ENCODE peak calls at places on chromosome 4, in six cellular contexts. K is breast epithelium; A is fibroblast of lung; L is CD8-positive, alpha-beta memory T cell; G is left ventricle myocardium inferior; J is neural progenitor cell. O is an unnamed sample. For H3K36me3 and H3K27me3, the result is how much of the 10 kb centered on the place peaks cover.

GRCh38 chr4:114807759-114808404 is 209.3 kb downstream of the UGT8 start:
- DNase-seq in J (peak), A (peak), K (no peak), G (no peak), L (peak), O (peak)

GRCh38 chr4:19615086-19615689 is 636.5 kb upstream of the SLIT2 start:
- DNase-seq in K (no peak), J (no peak), L (no peak), A (peak), G (no peak), O (no peak)

GRCh38 chr4:183337349-183337748 is 15.1 kb upstream of the CLDN24 start:
- DNase-seq in G (no peak), L (no peak), J (no peak), K (no peak), A (no peak), O (no peak)

GRCh38 chr4:143202824-143203223 is 18.1 kb downstream of the USP38 start:
- DNase-seq in L (no peak), A (no peak), J (no peak), G (no peak), K (no peak), O (no peak)

GRCh38 chr4:176939445-176939844 is 146.7 kb upstream of the VEGFC start:
- DNase-seq in A (peak), J (no peak), K (no peak), G (no peak), L (no peak), O (no peak)

GRCh38 chr4:173056708-173057107 is 111.9 kb upstream of the GALNT7 start:
- DNase-seq in A (no peak), G (no peak), J (no peak), K (no peak), L (no peak), O (no peak)

GRCh38 chr4:106312377-106312776 is 3.6 kb downstream of the TBCK start:
- DNase-seq in L (no peak), A (peak), K (no peak), G (no peak), J (no peak), O (no peak)

GRCh38 chr4:54067163-54067562 is 2.8 kb upstream of the CHIC2 start:
- DNase-seq in K (peak), G (peak), A (peak), J (no peak), L (no peak), O (no peak)

GRCh38 chr4:137532869-137533236 is 559 bp upstream of the PCDH18 start:
- DNase-seq in G (no peak), K (no peak), L (no peak), A (peak), J (peak), O (no peak)

GRCh38 chr4:106541253-106541652 is 172.7 kb upstream of the GIMD1 start:
- DNase-seq in G (no peak), A (peak), L (no peak), K (no peak), J (no peak), O (no peak)

GRCh38 chr4:107801766-107802211 is 22.9 kb upstream of the SGMS2 start:
- DNase-seq in K (no peak), L (no peak), G (no peak), J (no peak), A (peak), O (no peak)

GRCh38 chr4:86960557-86960959 is 25.7 kb downstream of the AFF1 start:
- DNase-seq in G (no peak), J (peak), A (peak), K (no peak), L (no peak), O (no peak)

GRCh38 chr4:189773909-189774308 is 166.8 kb upstream of the FRG1 start:
- DNase-seq in L (no peak), K (no peak), A (peak), G (no peak), J (peak), O (no peak)

GRCh38 chr4:110636677-110637407 is 14.0 kb upstream of the PITX2 start:
- DNase-seq in K (no peak), A (peak), L (no peak), J (peak), G (no peak), O (peak)

GRCh38 chr4:5398056-5398455 is 310.3 kb downstream of the EVC2 start:
- DNase-seq in A (no peak), G (no peak), L (no peak), J (peak), K (no peak), O (no peak)

GRCh38 chr4:137601924-137602323 is 69.6 kb upstream of the PCDH18 start:
- DNase-seq in J (no peak), K (no peak), A (peak), L (no peak), G (no peak), O (no peak)

GRCh38 chr4:116839826-116840225 is 245.6 kb downstream of the TRAM1L1 start:
- DNase-seq in A (peak), K (no peak), L (no peak), J (no peak), G (no peak), O (no peak)

GRCh38 chr4:76897522-76898384 is at the start of gene SOWAHB:
- DNase-seq in K (peak), A (no peak), J (peak), G (no peak), L (peak), O (peak)

GRCh38 chr4:72451349-72451748 is 117.7 kb downstream of the ADAMTS3 start:
- DNase-seq in A (no peak), G (peak), K (no peak), J (no peak), L (no peak), O (no peak)

GRCh38 chr4:93147524-93148212 is 680.9 kb upstream of the ATOH1 start:
- DNase-seq in A (no peak), L (no peak), K (no peak), J (peak), G (no peak), O (peak)

GRCh38 chr4:173934201-173934600 is 349.3 kb downstream of the FBXO8 start:
- DNase-seq in J (no peak), A (peak), G (no peak), L (no peak), K (no peak), O (no peak)

GRCh38 chr4:37528161-37528560 is 158.0 kb downstream of the RELL1 start:
- DNase-seq in A (no peak), K (peak), J (no peak), G (no peak), L (no peak), O (no peak)

GRCh38 chr4:7652906-7653305 is 218.2 kb upstream of the PSAPL1 start:
- DNase-seq in K (no peak), L (no peak), J (no peak), A (no peak), G (no peak), O (no peak)

GRCh38 chr4:54384563-54384962 is 155.5 kb downstream of the PDGFRA start:
- DNase-seq in L (no peak), A (peak), J (peak), G (peak), K (peak), O (no peak)

GRCh38 chr4:64538219-64538618 is 129.0 kb upstream of the TECRL start:
- DNase-seq in L (no peak), A (no peak), G (no peak), K (no peak), J (peak), O (no peak)

GRCh38 chr4:182533948-182534347 is 290.7 kb downstream of the TENM3 start:
- DNase-seq in K (no peak), J (no peak), L (no peak), G (no peak), A (peak), O (no peak)

GRCh38 chr4:73066928-73067327 is 2.6 kb downstream of the COX18 start:
- DNase-seq in J (no peak), A (no peak), L (peak), G (no peak), K (no peak), O (no peak)

GRCh38 chr4:111540661-111541060 is 604.6 kb upstream of the FAM241A start:
- DNase-seq in A (no peak), G (no peak), L (no peak), K (no peak), J (no peak), O (no peak)

GRCh38 chr4:112523008-112523440 is 7.0 kb upstream of the NEUROG2 start:
- DNase-seq in A (peak), G (no peak), K (no peak), L (peak), J (peak), O (peak)

GRCh38 chr4:40377462-40378385 is 42.6 kb downstream of the CHRNA9 start:
- DNase-seq in J (no peak), A (peak), K (no peak), L (no peak), G (no peak), O (no peak)

GRCh38 chr4:184825394-184826314 is at the start of gene ACSL1:
- DNase-seq in A (peak), J (peak), L (peak), K (peak), G (peak), O (peak)

GRCh38 chr4:103092245-103092644 is 7.4 kb downstream of the BDH2 start:
- DNase-seq in J (no peak), A (no peak), K (no peak), G (no peak), L (no peak), O (no peak)

GRCh38 chr4:122313001-122313400 is 65.8 kb upstream of the ADAD1 start:
- DNase-seq in A (no peak), L (no peak), J (no peak), G (no peak), K (no peak), O (no peak)

GRCh38 chr4:173360587-173361221 is 10.1 kb upstream of the SAP30 start:
- DNase-seq in K (no peak), G (no peak), L (no peak), A (no peak), J (peak), O (peak)

GRCh38 chr4:73875401-73875800 is 6.2 kb downstream of the CXCL1 start:
- DNase-seq in G (no peak), J (no peak), A (no peak), K (no peak), L (no peak), O (no peak)

GRCh38 chr4:38160487-38161207 is 200.4 kb downstream of the PTTG2 start:
- DNase-seq in G (no peak), L (peak), K (no peak), J (peak), A (peak), O (peak)

GRCh38 chr4:98779021-98779420 is 120.6 kb upstream of the TSPAN5 start:
- DNase-seq in J (no peak), K (no peak), L (no peak), G (no peak), A (peak), O (no peak)

GRCh38 chr4:8016527-8016926 is 76.9 kb upstream of the AFAP1 start:
- DNase-seq in A (peak), J (no peak), K (no peak), L (no peak), G (no peak), O (no peak)

GRCh38 chr4:168560184-168560834 is 63.5 kb downstream of the PALLD start:
- DNase-seq in A (peak), G (no peak), L (no peak), J (no peak), K (peak), O (no peak)

GRCh38 chr4:147078362-147078761 is 132.7 kb upstream of the TTC29 start:
- DNase-seq in K (no peak), A (peak), G (no peak), J (no peak), L (no peak), O (no peak)
- H3K4me3 ChIP-seq in K (no peak), A (no peak), G (no peak), J (no peak), L (no peak), O (no peak)

DNA sequence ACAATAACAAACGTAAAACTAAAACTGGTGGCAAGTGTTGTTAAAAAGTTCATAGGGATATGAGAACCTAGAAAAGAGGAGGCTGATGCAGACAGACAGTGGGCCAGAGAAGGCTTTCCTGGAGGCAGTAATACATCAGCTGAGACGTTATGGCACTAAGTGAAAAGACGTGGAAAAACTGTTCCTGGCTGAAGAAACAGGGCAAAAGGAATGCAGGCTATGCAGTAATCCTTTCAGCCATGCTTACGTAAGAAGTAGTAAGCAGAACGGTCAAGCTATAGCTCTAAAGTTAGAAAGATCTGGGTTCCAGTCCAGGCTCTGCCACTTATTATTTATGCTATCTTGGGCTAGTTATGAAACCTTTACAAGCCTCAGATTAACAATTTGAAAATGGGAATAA is 6.4 kb downstream of the LAMTOR3 start:
- DNase-seq in K (no peak), L (no peak), G (no peak), J (peak), A (peak), O (no peak)
- H3K36me3 ChIP-seq in K (under half), L (under half), G (under half), J (under half), A (under half), O (under half)

GRCh38 chr4:1470816-1471442 is 64.7 kb upstream of the NKX1-1 start:
- DNase-seq in L (no peak), G (no peak), A (no peak), K (no peak), J (no peak), O (peak)

GRCh38 chr4:1471443-1472147 is 65.4 kb upstream of the NKX1-1 start:
- DNase-seq in G (no peak), J (no peak), K (no peak), A (no peak), L (no peak), O (peak)

GRCh38 chr4:1469043-1469442 is 62.8 kb upstream of the NKX1-1 start:
- DNase-seq in L (no peak), K (no peak), A (no peak), J (no peak), G (no peak), O (no peak)

GRCh38 chr4:1470393-1470670 is 64.1 kb upstream of the NKX1-1 start:
- DNase-seq in J (no peak), K (no peak), G (no peak), A (no peak), L (no peak), O (no peak)

DNA sequence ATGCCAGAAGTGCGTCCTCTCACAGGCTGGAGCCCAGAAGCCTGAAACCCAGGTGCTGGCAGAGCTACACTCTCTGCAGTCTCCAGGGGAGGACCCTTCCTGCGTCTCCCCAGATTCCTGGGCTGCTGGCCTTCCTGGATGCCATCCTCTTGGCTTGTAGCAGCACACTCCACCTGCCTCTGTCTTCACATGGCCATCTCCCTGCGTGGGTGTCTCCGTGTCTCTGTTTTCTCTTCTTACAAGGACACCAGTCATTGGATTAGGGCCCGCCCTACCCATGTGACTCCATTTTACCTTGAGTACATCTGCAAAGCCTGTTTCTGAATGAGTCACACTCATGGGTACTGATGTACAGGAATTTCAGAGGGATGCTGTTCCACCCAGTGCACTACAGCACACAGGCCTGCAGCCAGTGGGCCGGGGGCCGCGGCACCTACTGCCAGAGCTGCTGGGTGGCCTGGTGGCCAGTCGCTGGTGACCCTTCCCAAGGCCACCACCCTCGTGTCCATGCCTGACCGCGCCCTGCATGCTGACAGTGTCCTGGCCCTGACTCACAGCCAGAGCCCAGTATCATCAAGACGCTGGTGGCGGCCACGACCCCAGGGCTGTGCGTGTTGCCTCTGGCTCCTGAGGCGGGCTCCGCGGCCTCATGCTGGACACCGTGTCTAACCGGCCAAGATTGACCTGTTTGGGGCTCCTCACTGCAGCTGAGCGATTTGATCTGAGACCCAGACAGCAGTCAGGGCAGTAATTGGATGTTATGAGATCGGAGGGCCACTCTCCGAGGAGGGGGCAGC is 63.6 kb upstream of the NKX1-1 start:
- DNase-seq in G (no peak), K (no peak), L (no peak), J (no peak), A (no peak), O (peak)
- H3K27me3 ChIP-seq in G (half or more), K (under half), L (under half), J (under half), A (under half), O (under half)

DNA sequence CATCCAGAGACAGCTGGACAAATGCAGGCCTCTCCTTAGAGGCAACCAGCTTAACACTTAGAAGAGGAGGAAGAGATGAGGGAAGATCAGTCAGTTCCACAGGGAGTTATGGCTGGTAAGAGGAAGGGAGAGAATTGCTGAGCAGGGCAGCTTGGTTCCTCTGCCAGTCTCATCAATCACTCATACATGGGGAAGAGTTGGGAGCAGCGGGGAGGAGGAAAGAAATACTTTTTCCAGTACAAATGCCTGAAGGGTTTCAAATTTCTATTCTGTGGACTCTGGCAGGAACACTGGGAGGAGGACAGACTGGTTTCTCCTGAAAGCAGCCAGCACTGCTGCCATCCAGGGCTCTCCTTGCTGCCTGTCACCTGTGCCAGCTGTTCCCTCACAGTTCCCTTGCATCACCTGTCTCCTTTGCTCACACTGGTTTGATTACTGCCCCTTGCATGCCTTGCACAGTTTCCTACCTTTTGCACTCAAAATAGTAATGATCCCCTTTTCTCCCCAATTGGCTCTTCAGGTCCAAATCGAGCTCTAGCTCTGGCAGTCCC is 59.5 kb downstream of the PGRMC2 start:
- DNase-seq in K (peak), J (no peak), G (no peak), L (no peak), A (peak), O (no peak)
- H3K4me3 ChIP-seq in K (no peak), J (no peak), G (no peak), L (no peak), A (no peak), O (no peak)

DNA sequence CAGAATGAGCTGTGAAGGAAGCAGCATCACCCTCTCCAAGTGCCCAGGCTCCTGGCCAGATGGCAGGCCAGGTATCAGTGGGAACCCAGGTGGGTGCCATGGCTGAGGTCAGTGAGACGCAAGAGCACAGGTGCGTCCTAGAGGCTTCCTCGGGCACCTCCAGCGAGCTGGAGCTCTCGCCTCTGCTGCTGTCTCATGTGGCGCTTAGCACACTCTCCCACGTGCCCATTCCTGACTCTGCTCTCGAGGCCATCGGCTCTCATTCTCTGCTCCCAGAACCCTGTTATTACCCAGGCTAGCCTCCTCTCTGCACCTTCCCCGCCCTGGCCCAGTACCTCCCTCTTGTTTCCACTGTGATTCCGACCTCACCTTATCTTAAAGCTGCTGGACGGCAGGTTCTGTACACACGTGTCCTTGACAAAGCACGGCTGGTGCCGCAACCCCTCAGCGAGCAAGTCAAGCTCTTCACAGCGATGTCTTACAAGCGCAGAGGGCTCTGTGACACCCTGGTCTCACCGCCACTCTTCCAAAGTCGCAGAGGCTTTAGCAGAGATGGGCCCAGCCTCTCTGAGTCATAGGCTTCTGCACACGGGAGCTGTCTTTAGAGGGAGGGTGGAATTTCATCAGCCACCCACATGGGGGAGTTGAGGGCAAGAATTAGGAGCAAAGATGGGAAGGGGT is 15.4 kb upstream of the MSANTD1 start:
- DNase-seq in K (no peak), G (no peak), J (no peak), A (peak), L (no peak), O (peak)
- H3K36me3 ChIP-seq in K (under half), G (half or more), J (under half), A (under half), L (under half), O (under half)

DNA sequence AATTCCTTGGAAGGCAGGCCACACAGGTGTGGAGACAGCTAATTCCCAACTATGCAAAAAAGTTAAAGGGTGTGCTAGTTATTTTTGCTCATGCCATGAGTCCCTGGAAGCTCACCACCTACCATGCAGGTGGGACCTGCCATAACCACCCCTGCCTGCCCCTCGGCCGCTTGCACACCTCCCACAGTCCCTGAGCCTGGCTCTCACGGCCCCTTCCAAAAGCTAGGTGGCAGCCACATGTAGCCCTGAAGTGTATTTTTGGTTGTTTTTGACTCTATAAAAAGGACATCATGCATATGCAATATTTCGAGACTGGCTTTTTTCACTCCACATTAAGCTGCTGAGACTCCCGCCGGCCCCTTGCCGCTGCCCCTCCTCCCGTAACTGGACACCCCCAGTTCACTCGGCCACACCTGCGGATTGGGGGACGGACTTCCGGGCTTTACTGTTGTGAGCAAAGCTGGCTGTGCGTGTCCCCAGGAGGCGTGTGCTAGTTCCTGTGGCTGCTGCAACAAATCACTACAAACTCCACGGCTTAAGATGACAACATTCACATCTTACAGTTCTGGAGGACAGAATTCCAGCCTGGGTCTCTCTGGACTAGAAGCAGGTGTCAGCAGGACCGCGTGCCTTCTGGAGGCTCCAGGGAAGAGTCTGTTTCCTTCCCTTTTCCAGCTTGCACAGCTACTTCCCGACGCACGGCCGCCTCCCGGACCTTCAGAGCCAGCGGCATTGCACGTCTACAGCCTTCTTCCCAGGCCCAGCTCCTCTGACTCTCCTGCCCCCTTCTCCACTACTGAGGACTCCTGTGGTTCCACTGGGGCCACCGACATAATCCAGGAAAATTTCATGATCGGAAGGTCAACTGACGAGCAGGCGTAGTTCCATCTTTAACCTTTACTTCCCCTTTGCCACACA is 24.8 kb downstream of the ZFYVE28 start:
- DNase-seq in L (no peak), A (no peak), J (peak), K (no peak), G (no peak), O (peak)
- H3K27me3 ChIP-seq in L (under half), A (under half), J (under half), K (under half), G (under half), O (under half)